ENCODE peak calls at places on chromosomes 13 and 19, in eight cellular contexts. H is AG10803, T is IMR-90, L is endodermal cell, A is cardiac muscle cell, W is sigmoid colon, F is dorsolateral prefrontal cortex, B is endothelial cell of umbilical vein. G is an unnamed sample.

GRCh38 chr13:50512602-50513527 is 330.6 kb downstream of the DLEU7 start:
- DNase-seq in F (peak; percentile 66), H (peak; percentile 62), T (peak; percentile 61), B (peak; percentile 55), A (peak; percentile 17), L (no peak), W (peak; percentile 80), G (peak; percentile 76)

GRCh38 chr19:54024660-54025059 is 33.2 kb downstream of the CACNG6 start:
- DNase-seq in W (no peak), B (no peak), H (no peak), L (no peak), A (no peak), T (no peak), F (no peak), G (no peak)

GRCh38 chr13:29474991-29475390 is 120.5 kb downstream of the SLC7A1 start:
- DNase-seq in H (peak; percentile 74), F (no peak), L (no peak), A (no peak), T (peak; percentile 91), W (no peak), B (no peak), G (peak; percentile 45)

GRCh38 chr19:18290250-18291018 is 9.0 kb upstream of the JUND start:
- DNase-seq in A (no peak), T (peak; percentile 52), L (peak; percentile 54), W (no peak), F (no peak), H (no peak), B (no peak), G (no peak)

GRCh38 chr13:42214445-42214844 is 57.5 kb upstream of the AKAP11 start:
- DNase-seq in F (no peak), A (no peak), T (no peak), L (no peak), B (no peak), W (no peak), H (no peak), G (no peak)

GRCh38 chr19:13092206-13092605 is 10.5 kb downstream of the LYL1 start:
- DNase-seq in H (no peak), A (no peak), T (no peak), L (no peak), W (no peak), F (no peak), B (no peak), G (no peak)

GRCh38 chr19:30204721-30205120 is 167.5 kb upstream of the ZNF536 start:
- DNase-seq in B (no peak), L (peak; percentile 18), H (no peak), T (no peak), W (no peak), F (no peak), A (no peak), G (no peak)

GRCh38 chr13:99658266-99658991 is 157.2 kb downstream of the TM9SF2 start:
- DNase-seq in W (peak; percentile 72), H (peak; percentile 56), A (peak; percentile 68), F (peak; percentile 47), L (peak; percentile 89), B (peak; percentile 36), T (peak; percentile 25), G (peak; percentile 39)

GRCh38 chr19:14577885-14578427 is 4.9 kb upstream of the CLEC17A start:
- DNase-seq in H (no peak), A (no peak), L (peak; percentile 72), B (no peak), T (no peak), W (no peak), F (no peak), G (no peak)

GRCh38 chr19:16369664-16370576 is 45.3 kb downstream of the KLF2 start:
- DNase-seq in T (no peak), W (peak; percentile 58), F (no peak), H (no peak), A (no peak), L (no peak), B (no peak), G (no peak)

GRCh38 chr19:39139305-39140194 is 14.0 kb downstream of the PAK4 start:
- DNase-seq in F (no peak), L (peak; percentile 84), B (no peak), W (no peak), H (no peak), A (peak; percentile 74), T (no peak), G (no peak)

GRCh38 chr13:38308736-38309135 is 40.9 kb upstream of the UFM1 start:
- DNase-seq in W (no peak), A (no peak), B (no peak), L (no peak), F (no peak), H (peak; percentile 57), T (peak; percentile 63), G (peak; percentile 63)

GRCh38 chr13:99997702-99998219 is 16.2 kb downstream of the ZIC2 start:
- DNase-seq in A (no peak), B (no peak), L (no peak), T (no peak), F (no peak), H (no peak), W (no peak), G (no peak)

DNA sequence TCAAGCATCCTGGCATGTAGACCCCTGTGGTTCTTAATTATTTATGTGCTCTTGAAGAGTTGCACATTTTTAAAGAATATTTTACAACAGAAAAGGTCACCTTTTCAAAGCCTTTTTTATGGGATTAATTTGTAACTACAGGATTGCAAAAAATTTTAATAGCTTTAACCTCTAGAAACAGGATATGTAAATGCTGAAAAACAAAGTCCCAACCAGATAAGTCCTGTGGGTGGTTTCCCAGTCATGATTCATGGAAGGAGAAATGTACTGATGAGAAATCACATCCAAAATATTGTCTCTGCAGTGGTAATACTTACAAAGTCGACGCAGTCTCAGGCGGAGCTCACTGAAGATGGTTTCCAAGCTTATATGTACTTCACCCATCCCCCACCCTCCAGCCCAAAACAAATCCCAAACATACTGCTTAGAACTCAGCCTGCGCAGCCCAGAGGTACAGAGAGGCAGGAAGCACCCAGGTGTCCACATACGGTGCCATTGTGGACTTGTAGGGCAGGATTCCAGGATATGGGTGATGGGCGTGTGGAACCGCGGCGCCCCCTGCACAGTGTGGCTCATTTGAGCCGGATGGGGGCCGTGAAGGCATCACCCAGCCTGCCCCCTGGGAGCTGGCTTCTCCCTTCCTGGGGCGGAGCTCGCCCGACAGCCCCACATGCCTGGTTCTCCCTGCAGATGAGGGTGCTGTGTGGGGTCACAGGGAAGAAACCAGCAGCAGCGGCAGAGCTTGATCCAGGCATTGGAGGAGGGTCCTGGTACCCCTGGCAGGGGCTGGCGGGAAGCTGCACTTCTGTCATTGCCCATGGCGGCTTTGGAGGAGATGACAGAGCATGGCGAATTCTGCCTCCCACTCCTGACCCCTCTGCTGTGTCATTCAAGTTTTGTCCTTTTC is 101.2 kb downstream of the ATP11A start:
- DNase-seq in F (no peak), A (no peak), H (no peak), W (no peak), T (peak; percentile 64), B (no peak), L (no peak), G (no peak)
- TF ChIP-seq CTCF in F (no peak), A (no peak), H (no peak), W (no peak), T (no peak), B (no peak), L (no peak), G (no peak)

GRCh38 chr13:52450012-52450792 is at the start of gene VPS36:
- DNase-seq in H (peak; percentile 91), W (peak; percentile 97), T (peak; percentile 92), F (peak; percentile 95), A (peak; percentile 99), L (peak; percentile 98), B (peak; percentile 93), G (peak; percentile 92)

GRCh38 chr13:52447815-52448552 is 2.5 kb downstream of the VPS36 start:
- DNase-seq in B (no peak), A (no peak), H (no peak), L (no peak), W (no peak), F (no peak), T (no peak), G (no peak)

GRCh38 chr13:52449323-52450011 is 967 bp downstream of the VPS36 start:
- DNase-seq in W (no peak), F (no peak), A (no peak), B (peak; percentile 56), L (no peak), T (no peak), H (no peak), G (no peak)

GRCh38 chr13:52452470-52452869 is 2.0 kb upstream of the VPS36 start:
- DNase-seq in B (no peak), T (no peak), F (no peak), W (no peak), L (no peak), H (no peak), A (no peak), G (no peak)

GRCh38 chr13:52450793-52451116 is 321 bp upstream of the VPS36 start:
- DNase-seq in F (no peak), H (no peak), T (no peak), A (no peak), W (no peak), L (no peak), B (no peak), G (no peak)
- H3K4me3 ChIP-seq in F (peak overlapping the region; percentile 74), H (peak overlapping the region; percentile 44), T (no peak overlapping the region), A (no peak overlapping the region), W (peak overlapping the region; percentile 88), L (peak overlapping the region; percentile 94), B (no peak overlapping the region), G (peak overlapping the region; percentile 29)

DNA sequence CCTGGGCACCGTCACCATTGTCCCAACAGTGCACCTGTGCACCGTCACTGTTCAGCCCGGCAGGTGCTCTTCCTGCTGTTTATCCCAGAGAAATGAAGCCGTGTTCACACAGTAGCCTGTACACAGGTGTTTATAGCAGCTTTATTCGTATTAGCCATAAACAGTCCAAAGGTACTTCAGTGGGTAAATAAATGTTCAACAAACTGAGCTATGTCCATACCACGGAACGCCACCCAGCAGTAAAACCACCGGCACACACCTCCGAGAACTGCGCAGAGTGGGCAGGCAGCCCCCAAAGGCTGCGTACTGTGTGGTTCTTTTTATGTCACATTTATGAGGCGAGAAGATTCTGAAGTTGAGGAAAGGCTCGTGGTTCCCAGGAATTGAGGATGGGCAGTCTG is 44.9 kb upstream of the DCUN1D2 start:
- DNase-seq in H (no peak), B (no peak), F (no peak), T (no peak), L (no peak), A (no peak), W (peak; percentile 26), G (no peak)
- TF ChIP-seq CTCF in H (no peak), B (no peak), F (no peak), T (no peak), L (no peak), A (no peak), W (no peak), G (no peak)

GRCh38 chr19:32404939-32405430 is 585 bp upstream of the DPY19L3 start:
- DNase-seq in H (peak; percentile 42), L (no peak), F (peak; percentile 76), B (no peak), T (peak; percentile 26), W (peak; percentile 80), A (peak; percentile 61), G (peak; percentile 62)

GRCh38 chr19:32404213-32404938 is 1.2 kb upstream of the DPY19L3 start:
- DNase-seq in F (no peak), T (no peak), W (no peak), H (no peak), A (no peak), B (no peak), L (peak; percentile 59), G (no peak)

GRCh38 chr19:32401992-32402391 is 3.6 kb upstream of the DPY19L3 start:
- DNase-seq in H (no peak), F (no peak), A (no peak), B (no peak), W (no peak), T (no peak), L (no peak), G (no peak)

GRCh38 chr19:32405431-32406160 is at the start of gene DPY19L3:
- DNase-seq in B (peak; percentile 93), W (peak; percentile 98), L (peak; percentile 98), H (peak; percentile 92), F (peak; percentile 97), T (peak; percentile 91), A (peak; percentile 96), G (peak; percentile 97)

GRCh38 chr19:32403291-32403995 is 2.1 kb upstream of the DPY19L3 start:
- DNase-seq in A (no peak), F (no peak), H (no peak), T (no peak), B (no peak), W (no peak), L (peak; percentile 55), G (no peak)
- H3K4me3 ChIP-seq in A (peak overlapping the region; percentile 6), F (no peak overlapping the region), H (no peak overlapping the region), T (no peak overlapping the region), B (no peak overlapping the region), W (no peak overlapping the region), L (peak overlapping the region; percentile 92), G (no peak overlapping the region)